ENCODE peak calls at places on chromosomes 12 and 14, in four cellular contexts. T, G, S and R are unnamed samples. For H3K9me2, the result is how much of the 10 kb centered on the place peaks cover.

GRCh38 chr12:103956515-103957027 is 9.1 kb upstream of the TDG start:
- DNase-seq in T (no peak), G (peak), S (peak), R (no peak)

GRCh38 chr14:92692822-92693226 is 55.6 kb downstream of the LGMN start:
- DNase-seq in T (no peak), G (peak), S (peak), R (peak)

GRCh38 chr14:105865266-105865903 is 339.0 kb downstream of the TMEM121 start:
- DNase-seq in T (no peak), G (no peak), S (no peak), R (no peak)

GRCh38 chr12:111578276-111578970 is 20.7 kb downstream of the ATXN2 start:
- DNase-seq in T (no peak), G (peak), S (no peak), R (peak)

GRCh38 chr14:30064454-30064853 is 136.8 kb upstream of the PRKD1 start:
- DNase-seq in T (no peak), G (no peak), S (peak), R (peak)

GRCh38 chr12:81668475-81668874 is 90.7 kb downstream of the PPFIA2 start:
- DNase-seq in T (no peak), G (peak), S (no peak), R (peak)

GRCh38 chr14:49934638-49935037 is 41.8 kb downstream of the ARF6 start:
- DNase-seq in T (no peak), G (no peak), S (peak), R (no peak)

GRCh38 chr14:63578300-63578699 is 35.1 kb upstream of the PPP2R5E start:
- DNase-seq in T (no peak), G (no peak), S (no peak), R (peak)

GRCh38 chr12:65308601-65309071 is 30.2 kb downstream of the MSRB3 start:
- DNase-seq in T (no peak), G (no peak), S (no peak), R (peak)

GRCh38 chr12:46266382-46266791 is 2.5 kb downstream of the SLC38A1 start:
- DNase-seq in T (peak), G (peak), S (peak), R (peak)

GRCh38 chr14:23068792-23069412 is 11.6 kb upstream of the CDH24 start:
- DNase-seq in T (peak), G (peak), S (peak), R (peak)

GRCh38 chr14:101743701-101744100 is 17.8 kb upstream of the PPP2R5C start:
- DNase-seq in T (no peak), G (no peak), S (no peak), R (no peak)

GRCh38 chr14:34012978-34013713 is 62.3 kb upstream of the EGLN3 start:
- DNase-seq in T (no peak), G (no peak), S (no peak), R (no peak)

GRCh38 chr12:124374567-124374966 is 79.7 kb downstream of the RFLNA start:
- DNase-seq in T (no peak), G (no peak), S (no peak), R (no peak)

GRCh38 chr14:53924754-53925153 is 31.9 kb downstream of the BMP4 start:
- DNase-seq in T (no peak), G (no peak), S (no peak), R (peak)

GRCh38 chr12:104788848-104789271 is 169.2 kb downstream of the SLC41A2 start:
- DNase-seq in T (peak), G (no peak), S (no peak), R (no peak)

DNA sequence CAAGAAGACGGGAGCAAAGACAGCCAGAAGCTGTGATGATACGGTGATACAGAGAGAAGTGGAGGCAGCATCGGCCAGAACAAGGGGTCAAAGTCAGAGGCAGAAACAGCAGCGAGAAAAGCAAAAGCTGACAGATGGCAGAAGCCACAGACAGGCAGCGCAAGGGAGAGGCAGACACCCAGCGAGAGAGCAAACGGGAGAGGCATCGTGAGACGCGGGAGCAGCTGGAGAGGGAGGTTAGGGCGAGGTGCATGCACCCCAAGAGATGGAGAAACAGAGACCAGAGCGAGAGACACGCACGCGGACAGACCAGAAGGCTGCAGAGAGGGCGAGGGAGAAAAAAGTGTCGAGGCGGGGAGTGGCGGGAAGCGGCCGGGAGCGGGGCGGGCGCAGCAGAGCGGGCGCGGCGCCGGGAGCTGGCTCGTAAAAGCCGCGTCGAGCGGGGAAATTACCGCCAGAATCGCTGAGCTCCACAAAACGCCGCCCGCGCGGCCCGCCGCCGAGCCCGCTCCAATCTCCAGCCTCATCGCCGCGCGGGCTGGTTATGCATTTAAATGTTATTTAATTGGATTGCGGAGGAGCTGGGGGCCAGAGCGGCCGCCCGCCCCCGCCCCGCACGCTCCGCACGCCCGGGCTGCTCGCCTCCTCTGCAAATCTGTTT is 15.6 kb downstream of the SMUG1 start:
- DNase-seq in T (peak), G (peak), S (peak), R (peak)
- TF ChIP-seq EZH2 in T (peak), G (no peak), S (no peak), R (no peak)

DNA sequence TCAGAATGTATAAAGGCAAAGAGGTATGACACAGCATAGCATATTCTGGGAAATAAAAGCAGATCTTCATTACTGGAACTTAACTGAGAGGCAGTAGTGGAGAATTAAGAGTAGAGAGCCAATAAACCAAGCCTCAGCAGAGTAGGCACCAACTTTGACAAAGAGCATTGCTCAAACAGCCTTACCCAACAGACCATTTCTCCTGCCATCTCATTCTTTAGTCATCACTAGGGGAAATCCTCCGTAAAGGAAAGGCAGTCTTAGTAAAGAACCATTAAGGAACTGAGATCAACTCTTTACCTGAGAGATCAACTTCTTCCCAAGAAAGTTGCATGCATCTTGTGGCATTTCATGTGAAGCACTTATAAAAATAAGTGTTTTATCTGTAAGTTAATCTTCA is 36.6 kb downstream of the SENP1 start:
- DNase-seq in T (no peak), G (no peak), S (no peak), R (peak)
- H3K9me2 ChIP-seq in T (under half), G (under half), S (under half), R (under half)

GRCh38 chr12:26227376-26227775 is 32.0 kb downstream of the SSPN start:
- DNase-seq in T (no peak), G (no peak), S (no peak), R (no peak)

GRCh38 chr12:26226119-26226518 is 30.7 kb downstream of the SSPN start:
- DNase-seq in T (no peak), G (no peak), S (no peak), R (no peak)

GRCh38 chr12:26226629-26227375 is 31.4 kb downstream of the SSPN start:
- DNase-seq in T (peak), G (peak), S (no peak), R (peak)

GRCh38 chr12:26219736-26220135 is 24.4 kb downstream of the SSPN start:
- DNase-seq in T (no peak), G (no peak), S (no peak), R (no peak)

GRCh38 chr12:26224657-26225056 is 29.3 kb downstream of the SSPN start:
- DNase-seq in T (no peak), G (no peak), S (no peak), R (no peak)
- H3K4me3 ChIP-seq in T (no peak), G (no peak), S (no peak), R (no peak)

DNA sequence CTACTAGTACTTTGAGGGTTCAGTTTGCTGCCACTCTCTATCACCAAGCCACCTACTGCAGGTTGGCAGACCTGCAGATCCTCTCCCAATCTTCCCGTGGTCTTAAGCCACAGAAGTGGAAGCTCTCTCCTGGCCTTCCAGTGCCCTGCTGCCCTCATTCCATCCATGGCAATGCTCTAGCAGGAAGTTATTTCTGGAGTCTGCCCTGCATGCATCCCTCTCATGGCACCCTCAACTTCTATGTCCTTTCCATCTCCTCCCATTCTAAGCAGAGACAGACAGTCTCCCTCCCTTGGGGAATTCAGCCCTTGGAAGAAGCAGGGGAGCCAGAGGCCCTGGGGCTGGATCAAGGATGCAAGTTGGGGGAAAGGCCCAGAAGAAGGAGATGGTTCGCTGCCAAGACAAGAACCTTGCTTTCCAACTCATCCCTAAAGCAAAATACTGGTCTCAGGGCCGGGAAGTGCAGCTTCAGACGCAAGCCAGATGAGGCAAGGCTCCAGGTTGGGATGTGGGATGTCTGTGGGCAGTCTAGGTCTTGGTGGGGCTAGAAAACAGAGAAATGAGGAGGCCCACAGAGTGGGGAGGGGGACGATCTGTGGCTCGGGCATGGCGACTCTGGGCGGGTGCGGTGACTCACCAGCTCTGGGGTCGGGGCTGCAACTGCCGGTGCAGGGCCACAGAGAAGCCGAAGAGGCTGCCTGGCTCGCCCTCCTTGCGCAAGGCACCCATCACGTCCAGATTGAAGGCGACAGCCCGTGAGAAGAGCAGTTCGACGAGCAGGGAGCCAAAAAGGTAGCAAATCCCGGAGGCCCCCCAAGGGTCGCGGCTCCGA is 648 bp downstream of the ITGA7 start:
- DNase-seq in T (peak), G (no peak), S (no peak), R (peak)
- TF ChIP-seq EZH2 in T (no peak), G (no peak), S (no peak), R (no peak)